ENCODE peak calls at places on chromosomes 16 and 17, in nine cellular contexts. E is ascending aorta; Y is fibroblast of lung; F is transverse colon; H is CD4-positive, alpha-beta T cell; Q is upper lobe of right lung; C is Calu3; I is A549; Z is choroid plexus epithelial cell. K is an unnamed sample.

GRCh38 chr16:62077998-62078397 is 41.8 kb upstream of the CDH8 start:
- DNase-seq in E (no peak), Y (no peak), F (no peak), H (no peak), Q (no peak), C (no peak), I (peak; percentile 33), Z (peak; percentile 4), K (no peak)

GRCh38 chr16:54253118-54253517 is 33.5 kb downstream of the IRX3 start:
- DNase-seq in E (no peak), Y (no peak), F (no peak), H (no peak), Q (no peak), C (no peak), I (no peak), Z (no peak), K (no peak)

GRCh38 chr16:35910409-35910808 is 2451.0 kb downstream of the TP53TG3F start:
- DNase-seq in E (no peak), Y (no peak), F (no peak), H (no peak), Q (no peak), C (no peak), I (no peak), Z (no peak), K (no peak)

GRCh38 chr16:31460582-31461002 is 1.3 kb downstream of the ARMC5 start:
- DNase-seq in E (no peak), Y (peak; percentile 50), F (no peak), H (no peak), Q (peak; percentile 37), C (no peak), I (peak; percentile 67), Z (peak; percentile 79), K (no peak)

GRCh38 chr17:40307001-40307690 is 1.8 kb upstream of the RARA start:
- DNase-seq in E (no peak), Y (peak; percentile 64), F (no peak), H (no peak), Q (no peak), C (peak; percentile 35), I (no peak), Z (peak; percentile 47), K (no peak)

GRCh38 chr17:38743556-38744171 is 4.5 kb downstream of the PCGF2 start:
- DNase-seq in E (no peak), Y (no peak), F (no peak), H (no peak), Q (peak; percentile 72), C (no peak), I (no peak), Z (no peak), K (no peak)

GRCh38 chr16:54281535-54282201 is 4.9 kb downstream of the IRX3 start:
- DNase-seq in E (no peak), Y (no peak), F (peak; percentile 11), H (no peak), Q (peak; percentile 78), C (no peak), I (no peak), Z (no peak), K (no peak)

GRCh38 chr17:79220201-79220714 is 145.6 kb downstream of the ENGASE start:
- DNase-seq in E (no peak), Y (no peak), F (no peak), H (no peak), Q (no peak), C (no peak), I (no peak), Z (no peak), K (no peak)

GRCh38 chr16:27364493-27365141 is 37.4 kb upstream of the IL21R start:
- DNase-seq in E (no peak), Y (no peak), F (peak; percentile 42), H (no peak), Q (peak; percentile 67), C (peak; percentile 78), I (peak; percentile 84), Z (no peak), K (no peak)

GRCh38 chr17:83178533-83179201 is 99.3 kb downstream of the METRNL start:
- DNase-seq in E (no peak), Y (no peak), F (no peak), H (no peak), Q (no peak), C (no peak), I (no peak), Z (no peak), K (peak; percentile 9)

GRCh38 chr16:73232555-73233422 is 184.9 kb upstream of the ZFHX3 start:
- DNase-seq in E (no peak), Y (peak; percentile 97), F (peak; percentile 18), H (no peak), Q (no peak), C (peak; percentile 82), I (peak; percentile 92), Z (peak; percentile 94), K (no peak)

GRCh38 chr16:10003486-10003885 is 178.7 kb downstream of the GRIN2A start:
- DNase-seq in E (no peak), Y (peak; percentile 55), F (no peak), H (no peak), Q (no peak), C (no peak), I (no peak), Z (no peak), K (no peak)

GRCh38 chr17:13416748-13417363 is 184.9 kb downstream of the HS3ST3A1 start:
- DNase-seq in E (no peak), Y (no peak), F (no peak), H (no peak), Q (no peak), C (no peak), I (no peak), Z (no peak), K (no peak)

GRCh38 chr17:11644265-11645212 is 46.3 kb downstream of the DNAH9 start:
- DNase-seq in E (no peak), Y (peak; percentile 29), F (peak; percentile 71), H (peak; percentile 8), Q (peak; percentile 66), C (peak; percentile 57), I (peak; percentile 82), Z (peak; percentile 65), K (no peak)

GRCh38 chr16:72099377-72099818 is 5.8 kb downstream of the DHX38 start:
- DNase-seq in E (no peak), Y (peak; percentile 28), F (peak; percentile 27), H (no peak), Q (no peak), C (peak; percentile 71), I (peak; percentile 76), Z (peak; percentile 77), K (no peak)

GRCh38 chr16:66001432-66001831 is 365.1 kb upstream of the CDH5 start:
- DNase-seq in E (no peak), Y (peak; percentile 16), F (no peak), H (no peak), Q (no peak), C (no peak), I (no peak), Z (no peak), K (no peak)

GRCh38 chr17:21201302-21201602 is 12.7 kb downstream of the TMEM11 start:
- DNase-seq in E (no peak), Y (no peak), F (no peak), H (no peak), Q (no peak), C (no peak), I (no peak), Z (no peak), K (no peak)

GRCh38 chr17:68295086-68295485 is 3.8 kb downstream of the ARSG start:
- DNase-seq in E (no peak), Y (no peak), F (no peak), H (no peak), Q (no peak), C (no peak), I (no peak), Z (no peak), K (no peak)

GRCh38 chr16:84397090-84397489 is 28.8 kb downstream of the ATP2C2 start:
- DNase-seq in E (no peak), Y (no peak), F (no peak), H (no peak), Q (peak; percentile 51), C (no peak), I (peak; percentile 35), Z (no peak), K (no peak)
- TF ChIP-seq CTCF in E (no peak), Y (peak; percentile 32), F (no peak), H (no peak), Q (peak; percentile 36), C (peak; percentile 57), I (peak; percentile 26), Z (peak; percentile 30), K (no peak)

GRCh38 chr17:81345211-81346089 is 49.8 kb upstream of the BAHCC1 start:
- DNase-seq in E (no peak), Y (peak; percentile 89), F (peak; percentile 89), H (no peak), Q (peak; percentile 97), C (peak; percentile 95), I (peak; percentile 91), Z (peak; percentile 92), K (peak; percentile 52)
- TF ChIP-seq CTCF in E (peak; percentile 34), Y (no peak), F (peak; percentile 42), H (no peak), Q (peak; percentile 33), C (peak; percentile 19), I (peak; percentile 16), Z (peak; percentile 33), K (no peak)

DNA sequence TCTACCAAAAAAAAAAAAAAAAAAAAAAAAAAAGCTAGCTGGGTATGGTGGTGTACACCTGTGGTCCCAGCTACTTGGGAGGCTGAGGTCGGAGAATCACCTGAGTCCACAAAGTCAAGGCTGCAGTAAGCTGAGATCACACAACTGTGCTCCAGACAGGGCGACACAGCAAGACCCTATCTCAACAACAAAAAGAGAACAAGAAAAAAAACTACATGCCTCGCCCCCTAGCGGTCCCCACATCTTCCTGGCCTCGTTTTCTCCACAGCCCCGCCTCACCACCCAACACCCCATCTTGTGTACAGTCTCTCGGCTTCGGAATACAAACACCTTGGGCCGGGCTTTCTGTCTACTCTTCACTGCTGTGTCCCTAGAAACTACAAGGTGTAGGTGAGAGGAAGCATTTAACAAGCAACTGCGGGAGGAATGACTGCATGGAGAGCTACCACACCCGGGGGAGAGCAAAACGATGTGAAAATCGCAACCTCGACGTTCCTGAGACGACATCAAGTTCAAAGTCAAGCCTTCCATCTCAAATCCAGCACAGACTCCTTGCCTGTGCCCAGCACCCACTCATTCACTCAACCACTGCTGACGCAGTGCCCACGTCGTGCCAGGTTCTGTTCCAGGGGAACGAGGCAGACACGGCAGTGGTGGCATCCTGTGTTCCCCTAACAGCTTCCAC is 9.0 kb downstream of the NTAN1 start:
- DNase-seq in E (no peak), Y (no peak), F (no peak), H (no peak), Q (peak; percentile 29), C (no peak), I (peak; percentile 32), Z (no peak), K (no peak)
- TF ChIP-seq CTCF in E (no peak), Y (no peak), F (no peak), H (no peak), Q (no peak), C (no peak), I (no peak), Z (no peak), K (no peak)

DNA sequence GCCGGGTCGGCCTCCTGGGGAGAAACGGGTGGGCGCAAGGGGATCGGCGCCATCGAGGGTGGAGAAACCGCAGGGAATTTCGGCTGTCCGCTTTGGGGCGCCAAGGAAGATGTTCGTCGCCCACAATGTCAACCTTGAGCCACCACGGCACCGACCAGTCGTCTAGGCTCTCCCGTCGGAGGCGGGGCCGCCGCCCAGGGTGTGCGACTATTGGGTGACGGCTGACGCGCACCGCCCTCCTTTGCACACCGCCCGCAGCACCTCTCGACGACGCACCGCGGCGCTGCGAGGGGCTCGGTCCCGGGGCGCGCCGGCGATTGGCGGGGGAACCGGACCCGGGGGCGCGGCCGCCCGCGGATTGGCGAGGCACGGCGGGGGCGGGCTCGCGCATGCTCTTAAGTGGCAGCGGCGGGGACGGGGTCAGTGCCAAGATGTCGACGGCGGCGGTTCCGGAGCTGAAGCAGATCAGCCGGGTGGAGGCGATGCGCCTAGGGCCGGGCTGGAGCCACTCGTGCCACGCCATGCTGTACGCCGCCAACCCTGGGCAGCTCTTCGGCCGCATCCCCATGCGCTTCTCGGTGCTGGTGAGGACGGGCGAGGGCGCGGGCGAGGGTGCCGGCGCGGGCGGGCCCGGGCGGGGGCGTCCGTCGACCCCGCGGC is at the start of gene NUDT16L1:
- DNase-seq in E (peak; percentile 86), Y (peak; percentile 92), F (peak; percentile 97), H (peak; percentile 97), Q (peak; percentile 99), C (peak; percentile 99), I (peak; percentile 92), Z (peak; percentile 95), K (peak; percentile 98)
- TF ChIP-seq CTCF in E (peak; percentile 19), Y (no peak), F (no peak), H (no peak), Q (peak; percentile 28), C (no peak), I (no peak), Z (no peak), K (no peak)

K was measured in natural killer cell.